ENCODE peak calls at places on chromosomes 16 and 17, in five cellular contexts. One of them, this sample, is unnamed.

GRCh38 chr17:3980381-3980975 is 16.2 kb upstream of the ATP2A3 start:
- DNase-seq in A549: no peak
- DNase-seq in foreskin keratinocyte: no peak
- DNase-seq in T-helper 17 cell: no peak
- DNase-seq in WTC11: no peak
- DNase-seq in this sample: no peak

GRCh38 chr16:83676056-83676455 is 131.7 kb upstream of the HSBP1 start:
- DNase-seq in foreskin keratinocyte: no peak
- DNase-seq in T-helper 17 cell: no peak
- DNase-seq in WTC11: no peak
- DNase-seq in A549: no peak
- DNase-seq in this sample: no peak

GRCh38 chr16:55900616-55901393 is 25.6 kb upstream of the CES5A start:
- DNase-seq in foreskin keratinocyte: no peak
- DNase-seq in A549: no peak
- DNase-seq in T-helper 17 cell: no peak
- DNase-seq in WTC11: no peak
- DNase-seq in this sample: no peak

GRCh38 chr16:54938351-54939346 is 8.0 kb downstream of the IRX5 start:
- DNase-seq in T-helper 17 cell: no peak
- DNase-seq in A549: no peak
- DNase-seq in foreskin keratinocyte: no peak
- DNase-seq in WTC11: peak; percentile 30
- DNase-seq in this sample: no peak

GRCh38 chr17:73331060-73331459 is 19.3 kb upstream of the CDC42EP4 start:
- DNase-seq in T-helper 17 cell: no peak
- DNase-seq in foreskin keratinocyte: no peak
- DNase-seq in WTC11: no peak
- DNase-seq in A549: no peak
- DNase-seq in this sample: no peak

GRCh38 chr16:11123666-11124065 is 132.3 kb downstream of the SOCS1 start:
- DNase-seq in A549: no peak
- DNase-seq in T-helper 17 cell: no peak
- DNase-seq in WTC11: no peak
- DNase-seq in foreskin keratinocyte: no peak
- DNase-seq in this sample: no peak

GRCh38 chr17:56699186-56699895 is 105.8 kb downstream of the NOG start:
- DNase-seq in T-helper 17 cell: no peak
- DNase-seq in foreskin keratinocyte: peak; percentile 99
- DNase-seq in A549: peak; percentile 97
- DNase-seq in WTC11: peak; percentile 51
- DNase-seq in this sample: no peak

GRCh38 chr16:47600376-47600775 is 139.2 kb downstream of the PHKB start:
- DNase-seq in T-helper 17 cell: no peak
- DNase-seq in A549: no peak
- DNase-seq in foreskin keratinocyte: no peak
- DNase-seq in WTC11: no peak
- DNase-seq in this sample: no peak

GRCh38 chr16:75774197-75774596 is 47.9 kb upstream of the CPHXL start:
- DNase-seq in A549: no peak
- DNase-seq in WTC11: no peak
- DNase-seq in T-helper 17 cell: no peak
- DNase-seq in foreskin keratinocyte: no peak
- DNase-seq in this sample: no peak

GRCh38 chr16:56848955-56849689 is 15.9 kb upstream of the SLC12A3 start:
- DNase-seq in T-helper 17 cell: no peak
- DNase-seq in A549: no peak
- DNase-seq in WTC11: no peak
- DNase-seq in foreskin keratinocyte: peak; percentile 43
- DNase-seq in this sample: no peak

This sample was measured in SHP77.